ENCODE peak calls at places on chromosome 5, in eight cellular contexts. O is NCI-H2029 treated with DMSO at 0.1 percent for 48 hours; V is CD8-positive, alpha-beta memory T cell; L is spleen; K is tibial nerve; I is amniotic stem cell; E is EL; C is activated T-cell treated with anti-CD3 and anti-CD28 coated beads, Interleukin-2, amount 50 U/mL, for 48 hours. U is an unnamed sample.
A peak's percentile ranks its signal among the peaks of the same experiment; 100 is the strongest.

GRCh38 chr5:166436857-166437256 is 1854.6 kb upstream of the WWC1 start:
- DNase-seq in L (no peak), V (no peak), C (no peak), K (no peak), I (no peak), E (no peak), O (no peak), U (no peak)

GRCh38 chr5:67065237-67065636 is 131.4 kb downstream of the CD180 start:
- DNase-seq in L (no peak), I (no peak), O (peak; percentile 32), E (no peak), K (no peak), C (peak; percentile 50), V (no peak), U (no peak)

GRCh38 chr5:176886336-176887251 is 12.6 kb downstream of the HK3 start:
- DNase-seq in I (no peak), K (no peak), C (no peak), V (no peak), E (no peak), L (peak; percentile 66), O (no peak), U (no peak)

GRCh38 chr5:15612915-15613635 is 113.1 kb downstream of the FBXL7 start:
- DNase-seq in I (no peak), L (no peak), V (no peak), O (no peak), E (no peak), C (no peak), K (no peak), U (no peak)

GRCh38 chr5:163571755-163572154 is 66.3 kb downstream of the MAT2B start:
- DNase-seq in E (peak; percentile 92), I (peak; percentile 23), C (no peak), K (no peak), V (no peak), O (no peak), L (no peak), U (no peak)

GRCh38 chr5:106739127-106739526 is 931.6 kb downstream of the EFNA5 start:
- DNase-seq in L (no peak), E (no peak), O (no peak), K (no peak), C (no peak), I (no peak), V (no peak), U (no peak)

GRCh38 chr5:37014321-37014720 is 137.8 kb downstream of the NIPBL start:
- DNase-seq in O (no peak), E (no peak), I (no peak), K (no peak), V (no peak), C (no peak), L (no peak), U (no peak)

GRCh38 chr5:76104027-76104426 is 20.8 kb downstream of the SV2C start:
- DNase-seq in C (peak; percentile 28), I (no peak), V (no peak), E (peak; percentile 23), K (no peak), O (no peak), L (no peak), U (no peak)

GRCh38 chr5:128446-128845 is 36.5 kb downstream of the PLEKHG4B start:
- DNase-seq in V (no peak), O (no peak), E (peak; percentile 44), I (no peak), C (no peak), L (no peak), K (no peak), U (no peak)

GRCh38 chr5:1793301-1793740 is 6.3 kb downstream of the MRPL36 start:
- DNase-seq in O (no peak), V (no peak), I (no peak), C (peak; percentile 71), L (peak; percentile 72), K (no peak), E (peak; percentile 19), U (no peak)

GRCh38 chr5:58090704-58091103 is 369.2 kb downstream of the PLK2 start:
- DNase-seq in I (no peak), E (no peak), V (no peak), C (no peak), L (no peak), O (no peak), K (no peak), U (no peak)

U was measured in cortex of kidney.